ENCODE peak calls at places on chromosomes 3 and 15, in six cellular contexts. One of them, this sample, is unnamed.

GRCh38 chr15:55289573-55290360 is at the start of gene RAB27A:
- DNase-seq in Peyer's patch: peak; percentile 75
- DNase-seq in T-helper 17 cell: peak; percentile 63
- DNase-seq in AG04449: no peak
- DNase-seq in stimulated activated CD8-positive, alpha-beta memory T cell treated with anti-CD3 and anti-CD28 coated beads, Interleukin-7, amount 100 ng/mL, for 1 hour: peak; percentile 58
- DNase-seq in right atrium auricular region: peak; percentile 65
- DNase-seq in this sample: no peak

GRCh38 chr3:143806043-143806442 is 42.2 kb downstream of the SLC9A9 start:
- DNase-seq in Peyer's patch: no peak
- DNase-seq in AG04449: no peak
- DNase-seq in stimulated activated CD8-positive, alpha-beta memory T cell treated with anti-CD3 and anti-CD28 coated beads, Interleukin-7, amount 100 ng/mL, for 1 hour: no peak
- DNase-seq in right atrium auricular region: no peak
- DNase-seq in T-helper 17 cell: no peak
- DNase-seq in this sample: no peak

GRCh38 chr3:152574461-152575079 is 260.4 kb upstream of the P2RY1 start:
- DNase-seq in right atrium auricular region: peak; percentile 69
- DNase-seq in stimulated activated CD8-positive, alpha-beta memory T cell treated with anti-CD3 and anti-CD28 coated beads, Interleukin-7, amount 100 ng/mL, for 1 hour: no peak
- DNase-seq in AG04449: no peak
- DNase-seq in Peyer's patch: peak; percentile 29
- DNase-seq in T-helper 17 cell: no peak
- DNase-seq in this sample: peak; percentile 26

GRCh38 chr3:67018105-67018788 is 20.1 kb downstream of the KBTBD8 start:
- DNase-seq in Peyer's patch: peak; percentile 40
- DNase-seq in right atrium auricular region: no peak
- DNase-seq in AG04449: no peak
- DNase-seq in T-helper 17 cell: no peak
- DNase-seq in stimulated activated CD8-positive, alpha-beta memory T cell treated with anti-CD3 and anti-CD28 coated beads, Interleukin-7, amount 100 ng/mL, for 1 hour: no peak
- DNase-seq in this sample: no peak

GRCh38 chr3:142817356-142817755 is 71.5 kb downstream of the PCOLCE2 start:
- DNase-seq in right atrium auricular region: no peak
- DNase-seq in stimulated activated CD8-positive, alpha-beta memory T cell treated with anti-CD3 and anti-CD28 coated beads, Interleukin-7, amount 100 ng/mL, for 1 hour: no peak
- DNase-seq in AG04449: no peak
- DNase-seq in T-helper 17 cell: no peak
- DNase-seq in Peyer's patch: no peak
- DNase-seq in this sample: no peak

GRCh38 chr3:186021673-186022362 is 84.0 kb upstream of the TRA2B start:
- DNase-seq in T-helper 17 cell: no peak
- DNase-seq in Peyer's patch: no peak
- DNase-seq in AG04449: peak; percentile 82
- DNase-seq in right atrium auricular region: no peak
- DNase-seq in stimulated activated CD8-positive, alpha-beta memory T cell treated with anti-CD3 and anti-CD28 coated beads, Interleukin-7, amount 100 ng/mL, for 1 hour: no peak
- DNase-seq in this sample: no peak

GRCh38 chr3:184525337-184526157 is 36.0 kb upstream of the EPHB3 start:
- DNase-seq in stimulated activated CD8-positive, alpha-beta memory T cell treated with anti-CD3 and anti-CD28 coated beads, Interleukin-7, amount 100 ng/mL, for 1 hour: no peak
- DNase-seq in AG04449: no peak
- DNase-seq in T-helper 17 cell: no peak
- DNase-seq in Peyer's patch: no peak
- DNase-seq in right atrium auricular region: peak; percentile 52
- DNase-seq in this sample: no peak

GRCh38 chr3:112813723-112814171 is 32.9 kb downstream of the CD200R1L start:
- DNase-seq in right atrium auricular region: no peak
- DNase-seq in stimulated activated CD8-positive, alpha-beta memory T cell treated with anti-CD3 and anti-CD28 coated beads, Interleukin-7, amount 100 ng/mL, for 1 hour: no peak
- DNase-seq in Peyer's patch: peak; percentile 34
- DNase-seq in AG04449: peak; percentile 60
- DNase-seq in T-helper 17 cell: no peak
- DNase-seq in this sample: peak; percentile 69

GRCh38 chr3:124886168-124887051 is 755 bp downstream of the ITGB5 start:
- DNase-seq in AG04449: no peak
- DNase-seq in T-helper 17 cell: peak; percentile 8
- DNase-seq in right atrium auricular region: no peak
- DNase-seq in stimulated activated CD8-positive, alpha-beta memory T cell treated with anti-CD3 and anti-CD28 coated beads, Interleukin-7, amount 100 ng/mL, for 1 hour: no peak
- DNase-seq in Peyer's patch: no peak
- DNase-seq in this sample: no peak

GRCh38 chr15:95760508-95760907 is 570.0 kb upstream of the NR2F2 start:
- DNase-seq in right atrium auricular region: no peak
- DNase-seq in AG04449: no peak
- DNase-seq in T-helper 17 cell: no peak
- DNase-seq in Peyer's patch: no peak
- DNase-seq in stimulated activated CD8-positive, alpha-beta memory T cell treated with anti-CD3 and anti-CD28 coated beads, Interleukin-7, amount 100 ng/mL, for 1 hour: no peak
- DNase-seq in this sample: no peak

GRCh38 chr3:11832964-11833621 is 13.6 kb downstream of the TAMM41 start:
- DNase-seq in AG04449: no peak
- DNase-seq in right atrium auricular region: no peak
- DNase-seq in stimulated activated CD8-positive, alpha-beta memory T cell treated with anti-CD3 and anti-CD28 coated beads, Interleukin-7, amount 100 ng/mL, for 1 hour: no peak
- DNase-seq in Peyer's patch: no peak
- DNase-seq in T-helper 17 cell: no peak
- DNase-seq in this sample: no peak

GRCh38 chr3:89576417-89576816 is 469.0 kb downstream of the EPHA3 start:
- DNase-seq in T-helper 17 cell: no peak
- DNase-seq in Peyer's patch: no peak
- DNase-seq in AG04449: no peak
- DNase-seq in right atrium auricular region: no peak
- DNase-seq in stimulated activated CD8-positive, alpha-beta memory T cell treated with anti-CD3 and anti-CD28 coated beads, Interleukin-7, amount 100 ng/mL, for 1 hour: no peak
- DNase-seq in this sample: no peak

GRCh38 chr3:28575748-28576589 is 227.3 kb upstream of the AZI2 start:
- DNase-seq in stimulated activated CD8-positive, alpha-beta memory T cell treated with anti-CD3 and anti-CD28 coated beads, Interleukin-7, amount 100 ng/mL, for 1 hour: no peak
- DNase-seq in Peyer's patch: no peak
- DNase-seq in AG04449: no peak
- DNase-seq in T-helper 17 cell: no peak
- DNase-seq in right atrium auricular region: no peak
- DNase-seq in this sample: no peak

GRCh38 chr3:138974467-138974866 is 27.4 kb downstream of the FOXL2NB start:
- DNase-seq in T-helper 17 cell: no peak
- DNase-seq in Peyer's patch: no peak
- DNase-seq in stimulated activated CD8-positive, alpha-beta memory T cell treated with anti-CD3 and anti-CD28 coated beads, Interleukin-7, amount 100 ng/mL, for 1 hour: no peak
- DNase-seq in right atrium auricular region: peak; percentile 50
- DNase-seq in AG04449: no peak
- DNase-seq in this sample: no peak

GRCh38 chr3:63354160-63354559 is 76.1 kb downstream of the SYNPR start:
- DNase-seq in Peyer's patch: no peak
- DNase-seq in right atrium auricular region: no peak
- DNase-seq in stimulated activated CD8-positive, alpha-beta memory T cell treated with anti-CD3 and anti-CD28 coated beads, Interleukin-7, amount 100 ng/mL, for 1 hour: no peak
- DNase-seq in AG04449: no peak
- DNase-seq in T-helper 17 cell: no peak
- DNase-seq in this sample: no peak

GRCh38 chr3:77825045-77825827 is 785.3 kb downstream of the ROBO2 start:
- DNase-seq in Peyer's patch: no peak
- DNase-seq in T-helper 17 cell: no peak
- DNase-seq in stimulated activated CD8-positive, alpha-beta memory T cell treated with anti-CD3 and anti-CD28 coated beads, Interleukin-7, amount 100 ng/mL, for 1 hour: no peak
- DNase-seq in AG04449: peak; percentile 36
- DNase-seq in right atrium auricular region: no peak
- DNase-seq in this sample: no peak

GRCh38 chr15:68719676-68720075 is 101.0 kb downstream of the ANP32A start:
- DNase-seq in stimulated activated CD8-positive, alpha-beta memory T cell treated with anti-CD3 and anti-CD28 coated beads, Interleukin-7, amount 100 ng/mL, for 1 hour: no peak
- DNase-seq in T-helper 17 cell: no peak
- DNase-seq in Peyer's patch: no peak
- DNase-seq in right atrium auricular region: no peak
- DNase-seq in AG04449: no peak
- DNase-seq in this sample: no peak

GRCh38 chr15:65525622-65526021 is 4.6 kb upstream of the HACD3 start:
- DNase-seq in Peyer's patch: no peak
- DNase-seq in right atrium auricular region: no peak
- DNase-seq in T-helper 17 cell: no peak
- DNase-seq in stimulated activated CD8-positive, alpha-beta memory T cell treated with anti-CD3 and anti-CD28 coated beads, Interleukin-7, amount 100 ng/mL, for 1 hour: no peak
- DNase-seq in AG04449: no peak
- DNase-seq in this sample: no peak

GRCh38 chr3:15812183-15812582 is 14.4 kb upstream of the ANKRD28 start:
- DNase-seq in right atrium auricular region: no peak
- DNase-seq in T-helper 17 cell: no peak
- DNase-seq in AG04449: no peak
- DNase-seq in Peyer's patch: no peak
- DNase-seq in stimulated activated CD8-positive, alpha-beta memory T cell treated with anti-CD3 and anti-CD28 coated beads, Interleukin-7, amount 100 ng/mL, for 1 hour: no peak
- DNase-seq in this sample: no peak

GRCh38 chr3:12891391-12891984 is 50.1 kb upstream of the RPL32 start:
- DNase-seq in AG04449: no peak
- DNase-seq in Peyer's patch: no peak
- DNase-seq in T-helper 17 cell: no peak
- DNase-seq in right atrium auricular region: no peak
- DNase-seq in stimulated activated CD8-positive, alpha-beta memory T cell treated with anti-CD3 and anti-CD28 coated beads, Interleukin-7, amount 100 ng/mL, for 1 hour: no peak
- DNase-seq in this sample: no peak

GRCh38 chr3:187101184-187102072 is 37.9 kb downstream of the RPL39L start:
- DNase-seq in stimulated activated CD8-positive, alpha-beta memory T cell treated with anti-CD3 and anti-CD28 coated beads, Interleukin-7, amount 100 ng/mL, for 1 hour: peak; percentile 35
- DNase-seq in T-helper 17 cell: peak; percentile 38
- DNase-seq in Peyer's patch: peak; percentile 51
- DNase-seq in AG04449: no peak
- DNase-seq in right atrium auricular region: peak; percentile 81
- DNase-seq in this sample: no peak

GRCh38 chr3:9795212-9795611 is 2.3 kb downstream of the ARPC4 start:
- DNase-seq in AG04449: no peak
- DNase-seq in T-helper 17 cell: no peak
- DNase-seq in Peyer's patch: no peak
- DNase-seq in stimulated activated CD8-positive, alpha-beta memory T cell treated with anti-CD3 and anti-CD28 coated beads, Interleukin-7, amount 100 ng/mL, for 1 hour: no peak
- DNase-seq in right atrium auricular region: no peak
- DNase-seq in this sample: peak; percentile 42

GRCh38 chr15:100717596-100717995 is 115.2 kb downstream of the ASB7 start:
- DNase-seq in AG04449: no peak
- DNase-seq in right atrium auricular region: peak; percentile 36
- DNase-seq in stimulated activated CD8-positive, alpha-beta memory T cell treated with anti-CD3 and anti-CD28 coated beads, Interleukin-7, amount 100 ng/mL, for 1 hour: no peak
- DNase-seq in T-helper 17 cell: no peak
- DNase-seq in Peyer's patch: no peak
- DNase-seq in this sample: no peak

GRCh38 chr3:111666041-111666735 is 71.0 kb upstream of the ZBED2 start:
- DNase-seq in Peyer's patch: no peak
- DNase-seq in T-helper 17 cell: no peak
- DNase-seq in stimulated activated CD8-positive, alpha-beta memory T cell treated with anti-CD3 and anti-CD28 coated beads, Interleukin-7, amount 100 ng/mL, for 1 hour: no peak
- DNase-seq in right atrium auricular region: no peak
- DNase-seq in AG04449: no peak
- DNase-seq in this sample: no peak

GRCh38 chr3:65830948-65831732 is 207.6 kb downstream of the MAGI1 start:
- DNase-seq in stimulated activated CD8-positive, alpha-beta memory T cell treated with anti-CD3 and anti-CD28 coated beads, Interleukin-7, amount 100 ng/mL, for 1 hour: no peak
- DNase-seq in AG04449: no peak
- DNase-seq in T-helper 17 cell: no peak
- DNase-seq in right atrium auricular region: no peak
- DNase-seq in Peyer's patch: no peak
- DNase-seq in this sample: no peak

GRCh38 chr3:43738305-43738704 is 47.6 kb downstream of the ABHD5 start:
- DNase-seq in T-helper 17 cell: no peak
- DNase-seq in stimulated activated CD8-positive, alpha-beta memory T cell treated with anti-CD3 and anti-CD28 coated beads, Interleukin-7, amount 100 ng/mL, for 1 hour: no peak
- DNase-seq in Peyer's patch: no peak
- DNase-seq in right atrium auricular region: no peak
- DNase-seq in AG04449: no peak
- DNase-seq in this sample: no peak

GRCh38 chr3:33392144-33392543 is 48.1 kb downstream of the UBP1 start:
- DNase-seq in AG04449: no peak
- DNase-seq in Peyer's patch: no peak
- DNase-seq in stimulated activated CD8-positive, alpha-beta memory T cell treated with anti-CD3 and anti-CD28 coated beads, Interleukin-7, amount 100 ng/mL, for 1 hour: no peak
- DNase-seq in T-helper 17 cell: no peak
- DNase-seq in right atrium auricular region: no peak
- DNase-seq in this sample: no peak

GRCh38 chr3:39839504-39839903 is 30.1 kb downstream of the MYRIP start:
- DNase-seq in stimulated activated CD8-positive, alpha-beta memory T cell treated with anti-CD3 and anti-CD28 coated beads, Interleukin-7, amount 100 ng/mL, for 1 hour: no peak
- DNase-seq in AG04449: no peak
- DNase-seq in right atrium auricular region: no peak
- DNase-seq in Peyer's patch: no peak
- DNase-seq in T-helper 17 cell: no peak
- DNase-seq in this sample: no peak

GRCh38 chr15:52021128-52021671 is 2.2 kb downstream of the MAPK6 start:
- DNase-seq in right atrium auricular region: no peak
- DNase-seq in T-helper 17 cell: no peak
- DNase-seq in AG04449: peak; percentile 70
- DNase-seq in stimulated activated CD8-positive, alpha-beta memory T cell treated with anti-CD3 and anti-CD28 coated beads, Interleukin-7, amount 100 ng/mL, for 1 hour: peak; percentile 25
- DNase-seq in Peyer's patch: peak; percentile 54
- DNase-seq in this sample: no peak

GRCh38 chr15:74453925-74454763 is 6.8 kb downstream of the UBL7 start:
- DNase-seq in Peyer's patch: no peak
- DNase-seq in T-helper 17 cell: no peak
- DNase-seq in right atrium auricular region: no peak
- DNase-seq in stimulated activated CD8-positive, alpha-beta memory T cell treated with anti-CD3 and anti-CD28 coated beads, Interleukin-7, amount 100 ng/mL, for 1 hour: no peak
- DNase-seq in AG04449: no peak
- DNase-seq in this sample: no peak

GRCh38 chr3:138862924-138863775 is 28.4 kb upstream of the PIK3CB start:
- DNase-seq in Peyer's patch: no peak
- DNase-seq in stimulated activated CD8-positive, alpha-beta memory T cell treated with anti-CD3 and anti-CD28 coated beads, Interleukin-7, amount 100 ng/mL, for 1 hour: no peak
- DNase-seq in T-helper 17 cell: no peak
- DNase-seq in AG04449: no peak
- DNase-seq in right atrium auricular region: no peak
- DNase-seq in this sample: no peak

GRCh38 chr15:60591491-60592385 is 112.8 kb upstream of the ICE2 start:
- DNase-seq in T-helper 17 cell: peak; percentile 40
- DNase-seq in right atrium auricular region: no peak
- DNase-seq in stimulated activated CD8-positive, alpha-beta memory T cell treated with anti-CD3 and anti-CD28 coated beads, Interleukin-7, amount 100 ng/mL, for 1 hour: no peak
- DNase-seq in Peyer's patch: no peak
- DNase-seq in AG04449: no peak
- DNase-seq in this sample: no peak

GRCh38 chr3:23886311-23886710 is 30.5 kb downstream of the NKIRAS1 start:
- DNase-seq in stimulated activated CD8-positive, alpha-beta memory T cell treated with anti-CD3 and anti-CD28 coated beads, Interleukin-7, amount 100 ng/mL, for 1 hour: no peak
- DNase-seq in right atrium auricular region: no peak
- DNase-seq in AG04449: no peak
- DNase-seq in Peyer's patch: no peak
- DNase-seq in T-helper 17 cell: no peak
- DNase-seq in this sample: no peak

GRCh38 chr15:55774113-55774970 is 31.4 kb upstream of the PRTG start:
- DNase-seq in Peyer's patch: peak; percentile 20
- DNase-seq in AG04449: no peak
- DNase-seq in stimulated activated CD8-positive, alpha-beta memory T cell treated with anti-CD3 and anti-CD28 coated beads, Interleukin-7, amount 100 ng/mL, for 1 hour: peak; percentile 4
- DNase-seq in right atrium auricular region: peak; percentile 60
- DNase-seq in T-helper 17 cell: peak; percentile 13
- DNase-seq in this sample: no peak

GRCh38 chr3:187914231-187914630 is 169.0 kb upstream of the BCL6 start:
- DNase-seq in stimulated activated CD8-positive, alpha-beta memory T cell treated with anti-CD3 and anti-CD28 coated beads, Interleukin-7, amount 100 ng/mL, for 1 hour: no peak
- DNase-seq in Peyer's patch: no peak
- DNase-seq in AG04449: no peak
- DNase-seq in right atrium auricular region: no peak
- DNase-seq in T-helper 17 cell: no peak
- DNase-seq in this sample: no peak

GRCh38 chr3:1576047-1576446 is 483.2 kb downstream of the CNTN6 start:
- DNase-seq in AG04449: no peak
- DNase-seq in Peyer's patch: no peak
- DNase-seq in stimulated activated CD8-positive, alpha-beta memory T cell treated with anti-CD3 and anti-CD28 coated beads, Interleukin-7, amount 100 ng/mL, for 1 hour: no peak
- DNase-seq in T-helper 17 cell: no peak
- DNase-seq in right atrium auricular region: no peak
- DNase-seq in this sample: no peak

GRCh38 chr15:68682330-68682729 is 103.5 kb downstream of the CORO2B start:
- DNase-seq in right atrium auricular region: no peak
- DNase-seq in T-helper 17 cell: no peak
- DNase-seq in Peyer's patch: no peak
- DNase-seq in stimulated activated CD8-positive, alpha-beta memory T cell treated with anti-CD3 and anti-CD28 coated beads, Interleukin-7, amount 100 ng/mL, for 1 hour: no peak
- DNase-seq in AG04449: no peak
- DNase-seq in this sample: no peak

GRCh38 chr3:100160516-100160915 is 46.2 kb upstream of the FILIP1L start:
- DNase-seq in T-helper 17 cell: no peak
- DNase-seq in Peyer's patch: no peak
- DNase-seq in AG04449: no peak
- DNase-seq in right atrium auricular region: no peak
- DNase-seq in stimulated activated CD8-positive, alpha-beta memory T cell treated with anti-CD3 and anti-CD28 coated beads, Interleukin-7, amount 100 ng/mL, for 1 hour: no peak
- DNase-seq in this sample: no peak